ENCODE peak calls at places on chromosomes 16 and 17, in nine cellular contexts. Z is K562, S is heart left ventricle, H is stomach, P is left lung, M is neural progenitor cell, J is epithelial cell of proximal tubule, Q is transverse colon, C is OCI-LY7. F is an unnamed sample.

GRCh38 chr17:81420769-81421462 is 25.7 kb downstream of the BAHCC1 start:
- DNase-seq in Z (no peak), S (peak), H (peak), P (no peak), M (no peak), J (no peak), Q (no peak), C (no peak), F (no peak)

GRCh38 chr16:81681311-81681710 is 97.8 kb upstream of the PLCG2 start:
- DNase-seq in Z (no peak), S (no peak), H (no peak), P (peak), M (no peak), J (no peak), Q (no peak), C (no peak), F (no peak)

GRCh38 chr17:33324741-33325140 is 31.6 kb upstream of the ASIC2 start:
- DNase-seq in Z (no peak), S (no peak), H (no peak), P (no peak), M (no peak), J (no peak), Q (no peak), C (no peak), F (no peak)

GRCh38 chr17:44917456-44917855 is 2.2 kb upstream of the GFAP start:
- DNase-seq in Z (no peak), S (peak), H (no peak), P (peak), M (no peak), J (no peak), Q (no peak), C (no peak), F (no peak)

GRCh38 chr16:65268331-65268730 is 146.5 kb upstream of the CDH11 start:
- DNase-seq in Z (no peak), S (no peak), H (no peak), P (no peak), M (no peak), J (no peak), Q (no peak), C (no peak), F (no peak)

GRCh38 chr17:75684924-75685323 is 17.8 kb downstream of the SAP30BP start:
- DNase-seq in Z (no peak), S (no peak), H (peak), P (no peak), M (no peak), J (no peak), Q (peak), C (no peak), F (no peak)

GRCh38 chr17:3983945-3984484 is 19.8 kb upstream of the ATP2A3 start:
- DNase-seq in Z (no peak), S (peak), H (no peak), P (no peak), M (no peak), J (no peak), Q (no peak), C (no peak), F (no peak)

GRCh38 chr17:66829386-66829864 is 5.5 kb upstream of the CACNG5 start:
- DNase-seq in Z (peak), S (no peak), H (peak), P (no peak), M (peak), J (peak), Q (peak), C (no peak), F (peak)

GRCh38 chr17:80281516-80281915 is 20.9 kb downstream of the RNF213 start:
- DNase-seq in Z (no peak), S (peak), H (no peak), P (peak), M (no peak), J (no peak), Q (no peak), C (no peak), F (no peak)

GRCh38 chr16:89094252-89094901 is 725 bp downstream of the ACSF3 start:
- DNase-seq in Z (no peak), S (no peak), H (no peak), P (peak), M (peak), J (no peak), Q (peak), C (peak), F (no peak)

GRCh38 chr16:67663151-67663876 is 2.6 kb downstream of the PARD6A start:
- DNase-seq in Z (no peak), S (no peak), H (no peak), P (peak), M (peak), J (no peak), Q (no peak), C (peak), F (no peak)

GRCh38 chr17:71765437-71765836 is 355.4 kb upstream of the SOX9 start:
- DNase-seq in Z (no peak), S (no peak), H (no peak), P (no peak), M (no peak), J (no peak), Q (peak), C (no peak), F (no peak)

GRCh38 chr17:74274703-74275340 is 788 bp downstream of the DNAI2 start:
- DNase-seq in Z (no peak), S (no peak), H (no peak), P (no peak), M (no peak), J (no peak), Q (no peak), C (peak), F (no peak)

GRCh38 chr16:23452221-23452571 is 793 bp downstream of the COG7 start:
- DNase-seq in Z (no peak), S (no peak), H (no peak), P (no peak), M (peak), J (no peak), Q (no peak), C (no peak), F (no peak)

GRCh38 chr17:1274243-1274608 is 4.0 kb downstream of the BHLHA9 start:
- DNase-seq in Z (no peak), S (no peak), H (no peak), P (no peak), M (no peak), J (no peak), Q (no peak), C (no peak), F (no peak)

GRCh38 chr16:73051216-73051615 is 3.3 kb upstream of the ZFHX3 start:
- DNase-seq in Z (no peak), S (no peak), H (no peak), P (no peak), M (no peak), J (no peak), Q (no peak), C (no peak), F (no peak)

GRCh38 chr16:73049051-73049910 is 1.4 kb upstream of the ZFHX3 start:
- DNase-seq in Z (no peak), S (no peak), H (no peak), P (no peak), M (no peak), J (no peak), Q (no peak), C (no peak), F (no peak)

GRCh38 chr16:73051903-73052302 is 4.0 kb upstream of the ZFHX3 start:
- DNase-seq in Z (no peak), S (no peak), H (no peak), P (no peak), M (no peak), J (no peak), Q (no peak), C (no peak), F (no peak)

GRCh38 chr16:73048292-73049050 is 543 bp upstream of the ZFHX3 start:
- DNase-seq in Z (no peak), S (peak), H (peak), P (no peak), M (peak), J (no peak), Q (peak), C (no peak), F (peak)

DNA sequence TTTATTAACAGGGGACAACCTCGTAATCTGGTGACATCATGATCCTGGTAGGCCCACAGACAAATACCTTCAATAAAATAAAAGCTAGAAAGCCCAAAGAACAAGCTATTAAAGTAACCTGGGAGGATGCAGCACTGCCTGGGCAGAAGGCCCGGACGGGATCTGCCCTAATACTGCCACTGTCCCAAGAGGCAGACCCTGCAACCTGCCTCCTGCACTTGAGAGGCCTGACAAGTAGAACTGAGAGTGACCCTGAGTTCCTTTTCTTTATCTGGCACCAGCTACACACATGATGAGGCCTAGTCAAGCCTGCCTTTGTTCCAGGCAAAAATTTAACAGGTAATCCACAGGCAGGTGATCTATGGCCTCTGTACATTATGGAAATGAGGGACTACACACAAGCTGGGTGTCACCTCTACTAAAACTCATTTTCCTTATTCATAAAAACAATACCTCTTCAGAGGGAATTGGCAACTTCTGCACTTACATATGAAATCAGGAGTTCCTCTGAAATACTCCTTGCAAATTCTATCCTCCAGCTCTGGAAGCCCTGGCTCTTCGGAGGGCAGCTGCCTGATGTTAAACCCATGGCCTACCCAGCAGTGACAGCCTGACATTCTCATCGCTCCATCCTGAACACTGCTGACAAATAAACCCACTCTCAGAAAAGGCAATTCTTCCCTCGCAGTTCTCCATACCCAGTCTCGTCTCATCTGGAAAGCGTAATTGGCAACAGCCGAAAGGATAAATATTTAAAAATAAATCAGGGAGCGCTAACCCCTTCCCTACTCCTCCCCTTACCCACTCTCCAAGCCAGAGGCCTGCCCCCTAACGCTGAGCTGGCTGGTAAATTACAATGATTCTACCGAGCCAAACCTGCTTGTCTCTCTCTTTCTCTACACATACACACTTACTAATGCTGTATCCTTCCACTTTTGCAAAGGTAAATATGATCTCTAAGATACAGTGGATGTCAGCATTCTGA is 2.5 kb upstream of the ZFHX3 start:
- DNase-seq in Z (no peak), S (no peak), H (no peak), P (no peak), M (no peak), J (no peak), Q (no peak), C (no peak), F (no peak)
- H3K4me3 ChIP-seq in Z (no peak), S (no peak), H (no peak), P (no peak), M (no peak), J (no peak), Q (no peak), C (no peak), F (peak)

DNA sequence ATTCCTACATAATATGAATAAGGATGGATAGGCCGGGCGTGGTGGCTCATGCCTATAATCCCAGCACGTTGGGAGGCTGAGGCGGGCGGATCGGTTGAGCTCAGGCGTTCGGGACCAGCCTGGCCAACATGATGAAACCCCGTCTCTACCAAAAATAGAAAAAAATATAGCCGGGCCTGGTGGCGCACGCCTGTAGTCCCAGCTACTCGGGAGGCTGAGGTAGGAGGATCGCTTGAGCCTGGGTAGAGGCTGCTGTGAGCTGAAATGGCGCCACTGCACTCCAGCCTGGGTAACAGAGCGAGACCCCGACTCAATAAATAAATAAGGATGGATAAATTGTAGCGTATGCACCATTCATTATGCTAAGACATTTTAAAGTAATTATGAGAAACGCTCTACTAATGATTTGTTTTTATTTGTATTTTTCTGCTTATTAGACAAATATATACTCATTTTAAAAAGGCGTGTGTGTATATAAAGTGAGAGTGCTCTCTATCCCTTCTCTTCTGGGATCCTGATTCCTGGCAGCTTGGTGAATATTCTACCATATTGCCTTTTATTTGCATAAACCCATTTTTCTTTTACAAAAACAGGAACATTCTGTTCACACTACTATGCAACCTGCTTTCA is 26.3 kb downstream of the DDX19A start:
- DNase-seq in Z (no peak), S (no peak), H (no peak), P (peak), M (no peak), J (no peak), Q (no peak), C (no peak), F (no peak)
- TF ChIP-seq CTCF in Z (no peak), S (no peak), H (no peak), P (no peak), M (no peak), J (no peak), Q (no peak), C (no peak), F (no peak)

GRCh38 chr16:57188711-57189002 is 2.5 kb downstream of the RSPRY1 start:
- DNase-seq in Z (no peak), S (no peak), H (no peak), P (no peak), M (no peak), J (no peak), Q (no peak), C (no peak), F (no peak)
- H3K4me3 ChIP-seq in Z (peak), S (no peak), H (no peak), P (no peak), M (no peak), J (no peak), Q (no peak), C (no peak), F (peak)

GRCh38 chr16:80580109-80580832 is 39.5 kb downstream of the DYNLRB2 start:
- DNase-seq in Z (no peak), S (no peak), H (no peak), P (no peak), M (no peak), J (no peak), Q (no peak), C (no peak), F (no peak)
- TF ChIP-seq CTCF in Z (peak), S (no peak), H (no peak), P (no peak), M (no peak), J (no peak), Q (no peak), C (no peak), F (no peak)

DNA sequence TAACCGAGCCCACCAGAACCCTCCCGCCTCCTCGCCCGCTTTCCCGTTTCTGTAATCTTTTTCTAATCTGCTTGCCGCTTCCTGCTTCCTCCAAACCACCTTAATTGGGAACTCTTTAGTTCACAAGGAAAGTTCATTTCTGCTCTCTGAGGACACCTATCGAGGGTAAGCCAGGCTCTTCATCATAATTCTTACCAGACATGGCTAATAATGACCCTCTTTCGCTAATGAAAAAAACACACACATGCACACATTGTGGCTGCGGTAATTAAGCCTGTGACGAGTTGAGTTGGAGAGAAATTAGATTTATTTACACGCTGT is 100.7 kb downstream of the ZNF423 start:
- DNase-seq in Z (peak), S (no peak), H (no peak), P (no peak), M (peak), J (peak), Q (no peak), C (no peak), F (peak)
- H3K4me3 ChIP-seq in Z (no peak), S (peak), H (peak), P (peak), M (peak), J (peak), Q (no peak), C (no peak), F (no peak)

GRCh38 chr16:13936596-13937081 is 16.7 kb downstream of the ERCC4 start:
- DNase-seq in Z (no peak), S (no peak), H (no peak), P (no peak), M (no peak), J (peak), Q (no peak), C (no peak), F (no peak)

GRCh38 chr16:13937411-13937810 is 17.5 kb downstream of the ERCC4 start:
- DNase-seq in Z (no peak), S (no peak), H (no peak), P (no peak), M (no peak), J (no peak), Q (no peak), C (no peak), F (no peak)

GRCh38 chr16:13938480-13938879 is 18.5 kb downstream of the ERCC4 start:
- DNase-seq in Z (no peak), S (no peak), H (no peak), P (peak), M (no peak), J (no peak), Q (no peak), C (no peak), F (no peak)

GRCh38 chr16:13931845-13932244 is 11.9 kb downstream of the ERCC4 start:
- DNase-seq in Z (peak), S (no peak), H (no peak), P (no peak), M (no peak), J (no peak), Q (no peak), C (no peak), F (no peak)

GRCh38 chr16:13935408-13935807 is 15.5 kb downstream of the ERCC4 start:
- DNase-seq in Z (peak), S (no peak), H (no peak), P (no peak), M (peak), J (no peak), Q (no peak), C (peak), F (no peak)
- TF ChIP-seq CTCF in Z (peak), S (peak), H (no peak), P (no peak), M (peak), J (peak), Q (no peak), C (peak), F (peak)

DNA sequence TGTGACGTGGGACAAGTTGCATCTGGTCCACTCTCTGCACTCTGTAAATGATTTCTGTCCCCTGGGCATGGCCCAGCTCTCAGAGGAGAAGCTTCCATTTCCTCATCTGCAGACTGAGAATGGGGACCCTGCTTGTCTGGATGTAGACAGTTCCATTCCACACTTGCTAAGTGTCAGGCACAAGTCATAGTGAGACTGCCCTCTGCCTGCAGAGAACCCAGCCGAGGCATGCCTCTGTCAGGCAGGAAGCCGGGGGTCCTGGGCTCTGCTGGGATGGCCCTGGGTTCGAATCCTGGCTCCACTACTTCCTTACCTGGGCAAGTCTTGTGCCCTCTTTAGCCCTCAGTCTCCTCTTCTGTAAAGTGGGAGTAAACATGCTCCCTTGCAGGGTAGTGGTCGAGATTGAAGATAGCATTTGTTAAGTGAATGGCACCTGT is 4.1 kb downstream of the MAP2K3 start:
- DNase-seq in Z (no peak), S (no peak), H (no peak), P (peak), M (no peak), J (no peak), Q (no peak), C (peak), F (no peak)
- H3K4me3 ChIP-seq in Z (no peak), S (no peak), H (peak), P (peak), M (no peak), J (peak), Q (no peak), C (peak), F (peak)

F was measured in LNCaP clone FGC.